ENCODE peak calls at places on chromosomes 16 and 17, in four cellular contexts. J is HepG2, K is A549, E is K562. M is an unnamed sample.

GRCh38 chr16:76235426-76235825 is 41.8 kb upstream of the CNTNAP4 start:
- DNase-seq in J (no peak), K (no peak), E (no peak), M (no peak)

GRCh38 chr16:72427001-72427785 is 255.2 kb upstream of the PMFBP1 start:
- DNase-seq in J (no peak), K (no peak), E (no peak), M (no peak)

GRCh38 chr16:53717577-53717976 is 13.6 kb downstream of the FTO start:
- DNase-seq in J (no peak), K (no peak), E (no peak), M (no peak)

GRCh38 chr16:15653227-15653626 is 3.2 kb downstream of the NDE1 start:
- DNase-seq in J (peak), K (no peak), E (no peak), M (no peak)

GRCh38 chr16:17470002-17470870 is 524 bp downstream of the XYLT1 start:
- DNase-seq in J (no peak), K (no peak), E (peak), M (no peak)

GRCh38 chr17:40065041-40065770 is 2.4 kb downstream of the THRA start:
- DNase-seq in J (no peak), K (peak), E (no peak), M (no peak)

GRCh38 chr16:21038197-21038596 is 112.4 kb downstream of the DNAH3 start:
- DNase-seq in J (no peak), K (no peak), E (no peak), M (no peak)

GRCh38 chr17:79777166-79777843 is 643 bp upstream of the CBX2 start:
- DNase-seq in J (peak), K (peak), E (no peak), M (no peak)

GRCh38 chr17:38425048-38425447 is 3.2 kb upstream of the ARHGAP23 start:
- DNase-seq in J (no peak), K (no peak), E (no peak), M (no peak)

GRCh38 chr17:40779181-40779909 is 3.0 kb downstream of the KRT27 start:
- DNase-seq in J (peak), K (peak), E (no peak), M (no peak)

GRCh38 chr17:45092932-45093430 is 31.9 kb downstream of the NMT1 start:
- DNase-seq in J (peak), K (peak), E (no peak), M (no peak)

GRCh38 chr17:35373532-35373983 is at the start of gene SLFN11:
- DNase-seq in J (no peak), K (peak), E (peak), M (peak)

GRCh38 chr17:81968396-81968745 is 7.4 kb upstream of the NOTUM start:
- DNase-seq in J (no peak), K (no peak), E (no peak), M (no peak)

GRCh38 chr17:5033352-5034015 is 1.7 kb downstream of the SLC52A1 start:
- DNase-seq in J (no peak), K (no peak), E (no peak), M (no peak)

GRCh38 chr16:17476414-17477259 is 5.9 kb upstream of the XYLT1 start:
- DNase-seq in J (peak), K (peak), E (no peak), M (no peak)

GRCh38 chr16:71537643-71538042 is 11.4 kb downstream of the CHST4 start:
- DNase-seq in J (peak), K (peak), E (peak), M (peak)

GRCh38 chr16:20899503-20900298 is 457 bp downstream of the DCUN1D3 start:
- DNase-seq in J (peak), K (peak), E (no peak), M (no peak)

GRCh38 chr17:43042025-43042424 is 17.0 kb downstream of the RND2 start:
- DNase-seq in J (no peak), K (no peak), E (no peak), M (no peak)

GRCh38 chr17:37848690-37849616 is 75.3 kb upstream of the TBC1D3K start:
- DNase-seq in J (no peak), K (peak), E (no peak), M (peak)

GRCh38 chr17:33055746-33056145 is 64.1 kb downstream of the SPACA3 start:
- DNase-seq in J (no peak), K (no peak), E (no peak), M (no peak)

GRCh38 chr16:66511615-66512500 is 38.1 kb downstream of the TK2 start:
- DNase-seq in J (no peak), K (peak), E (no peak), M (no peak)

GRCh38 chr17:18038149-18038850 is 668 bp downstream of the ATPAF2 start:
- DNase-seq in J (no peak), K (no peak), E (no peak), M (no peak)

GRCh38 chr17:40091691-40092397 is 8.5 kb downstream of the NR1D1 start:
- DNase-seq in J (no peak), K (no peak), E (no peak), M (no peak)

GRCh38 chr17:42683407-42684031 is 1.2 kb downstream of the CNTNAP1 start:
- DNase-seq in J (no peak), K (no peak), E (no peak), M (no peak)

GRCh38 chr16:65119905-65120341 is 1.9 kb downstream of the CDH11 start:
- DNase-seq in J (no peak), K (no peak), E (no peak), M (no peak)

GRCh38 chr16:27867122-27868110 is 196.1 kb downstream of the GSG1L start:
- DNase-seq in J (peak), K (peak), E (peak), M (no peak)
- TF ChIP-seq CHD2 in J (peak), K (peak), E (peak), M (no peak)

GRCh38 chr17:72693147-72693878 is 399.2 kb downstream of the SLC39A11 start:
- DNase-seq in J (no peak), K (no peak), E (no peak), M (no peak)

GRCh38 chr17:72687941-72688340 is 404.5 kb downstream of the SLC39A11 start:
- DNase-seq in J (no peak), K (no peak), E (no peak), M (no peak)

GRCh38 chr17:72693956-72694355 is 398.5 kb downstream of the SLC39A11 start:
- DNase-seq in J (no peak), K (no peak), E (no peak), M (no peak)

GRCh38 chr17:72691017-72691416 is 401.5 kb downstream of the SLC39A11 start:
- DNase-seq in J (no peak), K (no peak), E (no peak), M (no peak)

GRCh38 chr17:72691601-72692000 is 400.9 kb downstream of the SLC39A11 start:
- DNase-seq in J (no peak), K (peak), E (no peak), M (no peak)
- TF ChIP-seq ESRRA in J (no peak), K (no peak), E (no peak), M (no peak)

DNA sequence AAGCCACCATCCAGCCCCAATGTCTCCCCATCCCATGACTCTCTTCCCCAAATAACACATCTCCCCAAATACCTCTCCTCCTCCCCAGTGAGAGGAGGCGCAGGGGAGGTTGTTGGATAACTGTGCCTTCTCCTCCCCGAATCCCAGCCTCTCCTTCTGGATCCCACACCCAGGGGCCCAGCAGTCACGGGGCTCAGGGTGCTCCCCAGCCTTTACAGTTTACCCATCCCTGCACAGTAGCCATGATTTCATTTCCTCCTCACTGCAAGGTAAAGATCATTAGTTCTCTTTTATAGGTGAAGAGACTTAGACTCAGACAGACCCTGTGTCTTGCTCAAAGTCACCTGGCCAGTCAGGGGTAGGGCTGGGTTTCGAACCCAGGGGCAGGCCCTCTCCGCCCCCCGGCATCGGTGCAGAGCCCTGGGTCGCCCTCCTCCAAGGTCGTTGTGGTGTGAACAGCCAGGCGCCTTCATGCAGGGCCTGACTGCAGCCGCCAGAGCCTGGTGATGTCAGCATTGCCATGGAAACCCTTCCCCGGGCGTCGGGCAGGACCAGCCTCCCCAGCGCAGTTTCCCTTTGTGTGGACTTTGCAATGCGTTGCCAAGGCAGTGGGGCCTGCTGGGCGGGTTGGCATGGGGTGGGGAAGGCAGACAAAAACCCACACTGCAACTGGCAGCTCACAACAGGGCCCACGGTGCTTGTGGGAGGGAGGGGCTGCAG is 53.3 kb upstream of the TOB1 start:
- DNase-seq in J (peak), K (peak), E (peak), M (no peak)
- TF ChIP-seq EP300 in J (no peak), K (no peak), E (no peak), M (no peak)

GRCh38 chr17:54518706-54519105 is 381.9 kb upstream of the TOM1L1 start:
- DNase-seq in J (no peak), K (no peak), E (no peak), M (no peak)
- TF ChIP-seq CHD2 in J (no peak), K (no peak), E (no peak), M (no peak)

GRCh38 chr16:86083382-86084002 is 184.5 kb downstream of the IRF8 start:
- DNase-seq in J (no peak), K (no peak), E (no peak), M (no peak)
- TF ChIP-seq ESRRA in J (no peak), K (no peak), E (no peak), M (no peak)

DNA sequence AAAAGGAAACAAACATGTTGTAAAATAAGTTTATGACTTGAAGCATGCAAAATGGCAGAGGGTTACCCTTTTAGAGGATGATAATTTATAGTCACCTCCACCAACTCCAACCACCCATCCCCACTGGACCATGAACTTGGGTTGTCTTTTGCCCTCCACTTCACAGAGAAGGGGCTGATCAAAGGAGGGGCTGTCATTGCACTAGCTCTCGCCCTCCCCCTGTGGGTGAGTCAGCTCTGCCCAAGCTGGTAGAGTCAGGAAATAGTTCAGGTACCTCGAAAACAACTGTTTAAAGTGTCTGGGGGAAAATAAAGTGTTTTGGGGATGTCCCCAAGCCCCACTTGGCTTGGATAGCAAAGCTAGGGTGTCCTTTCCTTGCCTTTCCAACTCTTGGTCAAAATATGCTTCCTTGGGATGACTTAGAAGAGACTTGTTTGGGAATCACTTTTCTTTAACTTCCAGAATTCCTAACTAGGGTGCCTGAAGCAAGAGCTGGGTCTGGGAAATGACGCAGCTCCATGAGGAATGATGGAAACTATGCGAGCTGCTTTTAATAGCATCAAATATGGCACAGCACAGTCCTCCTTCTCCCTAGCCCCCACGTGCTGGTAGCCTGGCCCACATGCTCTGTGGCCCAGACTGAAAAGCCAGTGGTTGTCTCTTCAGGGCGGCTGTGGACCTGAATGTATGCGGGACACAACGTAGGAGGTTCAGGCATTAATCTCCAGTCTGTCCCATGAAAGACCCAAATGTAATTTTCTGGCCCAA is 40.7 kb downstream of the TBX4 start:
- DNase-seq in J (peak), K (no peak), E (no peak), M (no peak)
- TF ChIP-seq EP300 in J (no peak), K (no peak), E (no peak), M (no peak)

DNA sequence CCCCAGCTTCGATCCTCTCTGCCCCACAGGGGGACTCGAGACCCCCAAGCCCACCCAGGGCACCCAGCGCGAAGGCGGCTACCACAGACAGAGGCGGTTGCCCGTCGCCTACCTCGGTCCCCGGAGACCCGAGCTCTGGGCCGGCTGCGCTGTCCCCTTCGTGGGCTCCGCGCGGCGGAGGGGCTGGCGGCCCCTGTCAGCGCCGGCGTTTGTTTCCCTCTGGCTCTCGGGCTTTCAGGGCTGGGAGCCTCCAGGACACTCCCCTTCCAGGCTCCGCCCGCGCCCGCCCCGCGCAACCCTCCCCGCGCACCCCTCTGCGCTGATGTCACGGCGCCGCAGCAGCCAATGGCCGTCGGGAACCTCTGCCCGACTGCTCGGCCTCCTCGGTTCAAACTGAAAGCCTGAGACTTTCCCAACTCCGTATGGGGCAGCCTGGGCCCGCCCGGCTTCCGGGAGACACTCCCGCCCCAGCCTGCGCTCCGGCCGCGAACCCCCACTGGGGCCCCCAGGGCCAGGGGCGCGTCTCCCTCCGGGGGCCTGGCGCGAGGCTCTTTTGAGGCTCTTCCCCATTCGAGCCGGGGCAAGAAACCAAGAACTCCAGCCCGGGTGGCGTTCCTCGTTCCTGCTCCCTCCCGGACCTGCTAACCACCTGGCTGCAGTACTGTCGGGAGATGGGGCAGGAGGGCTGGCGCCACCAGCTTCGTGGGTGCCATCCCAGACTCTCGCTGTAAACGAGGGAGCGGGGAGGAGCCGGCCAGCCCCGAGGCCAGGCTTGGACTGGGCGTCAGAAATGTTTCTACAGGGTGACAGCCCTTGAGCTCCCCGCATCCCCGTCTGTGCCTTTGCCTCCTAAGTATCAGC is at the start of gene CDC42EP4:
- DNase-seq in J (peak), K (peak), E (peak), M (no peak)
- TF ChIP-seq CHD2 in J (no peak), K (no peak), E (no peak), M (no peak)

DNA sequence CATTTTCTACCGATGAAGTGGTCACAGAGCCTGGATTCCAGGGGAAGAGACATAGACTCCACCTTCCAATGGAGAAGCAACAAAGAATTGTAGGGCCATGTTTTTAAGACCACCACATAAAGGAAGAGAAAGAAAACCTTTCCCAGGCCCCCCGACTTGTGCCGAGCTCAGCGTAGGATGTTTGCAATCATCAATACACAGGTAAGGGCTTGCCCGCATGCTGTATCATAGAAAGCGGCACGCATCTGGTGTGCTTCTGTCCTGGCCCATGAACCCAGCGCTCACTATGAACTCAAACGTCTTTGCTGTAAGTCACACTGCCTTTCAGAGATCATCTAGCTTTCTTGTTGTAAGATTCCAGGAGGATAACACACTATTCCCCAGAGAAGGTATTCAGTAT is 79.6 kb upstream of the RPL38 start:
- DNase-seq in J (no peak), K (no peak), E (no peak), M (no peak)
- TF ChIP-seq ESRRA in J (no peak), K (no peak), E (no peak), M (no peak)

GRCh38 chr16:51705142-51705541 is 554.1 kb upstream of the SALL1 start:
- DNase-seq in J (no peak), K (no peak), E (no peak), M (no peak)
- TF ChIP-seq EP300 in J (no peak), K (no peak), E (no peak), M (no peak)

DNA sequence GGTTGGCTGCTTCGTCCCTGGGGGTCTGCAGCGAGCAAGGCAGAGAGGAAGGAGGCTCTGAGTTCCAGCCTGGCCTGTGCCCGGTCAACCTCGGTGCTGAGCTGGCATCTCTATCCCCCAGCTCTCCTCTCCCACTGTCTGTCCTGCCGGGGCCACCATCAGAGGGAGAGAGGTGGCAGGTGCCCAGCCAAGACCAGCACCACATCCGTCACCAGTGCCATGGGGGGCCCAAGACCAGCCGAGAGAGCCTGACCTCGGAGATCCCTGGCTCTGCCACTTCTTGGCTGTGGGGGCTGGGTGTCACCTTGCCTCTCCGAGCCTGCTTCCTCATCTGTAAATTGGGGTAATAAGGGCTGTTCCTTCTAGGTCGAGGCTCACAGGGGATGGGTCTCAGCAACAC is 560 bp upstream of the P2RX1 start:
- DNase-seq in J (no peak), K (no peak), E (no peak), M (no peak)
- TF ChIP-seq CHD2 in J (no peak), K (no peak), E (no peak), M (no peak)